ENCODE peak calls at places on chromosomes 6 and 20, in six cellular contexts. One of them, this sample, is unnamed.

GRCh38 chr6:72784581-72784980 is 162.7 kb downstream of the KCNQ5 start:
- DNase-seq in OCI-LY7: no peak
- DNase-seq in PC-3: peak
- DNase-seq in dorsolateral prefrontal cortex: no peak
- DNase-seq in fibroblast of lung: peak
- DNase-seq in PC-9: no peak
- DNase-seq in this sample: peak

GRCh38 chr6:11009353-11009752 is 34.8 kb downstream of the ELOVL2 start:
- DNase-seq in OCI-LY7: no peak
- DNase-seq in PC-3: peak
- DNase-seq in dorsolateral prefrontal cortex: no peak
- DNase-seq in fibroblast of lung: peak
- DNase-seq in PC-9: peak
- DNase-seq in this sample: peak

GRCh38 chr20:20763652-20764051 is 51.2 kb upstream of the RALGAPA2 start:
- DNase-seq in OCI-LY7: no peak
- DNase-seq in PC-3: no peak
- DNase-seq in dorsolateral prefrontal cortex: no peak
- DNase-seq in fibroblast of lung: no peak
- DNase-seq in PC-9: no peak
- DNase-seq in this sample: no peak

GRCh38 chr20:32626859-32627636 is 41.9 kb upstream of the NOL4L start:
- DNase-seq in OCI-LY7: peak
- DNase-seq in PC-3: no peak
- DNase-seq in dorsolateral prefrontal cortex: peak
- DNase-seq in fibroblast of lung: no peak
- DNase-seq in PC-9: peak
- DNase-seq in this sample: no peak

GRCh38 chr6:25056130-25056529 is 120.4 kb upstream of the RIPOR2 start:
- DNase-seq in OCI-LY7: peak
- DNase-seq in PC-3: no peak
- DNase-seq in dorsolateral prefrontal cortex: no peak
- DNase-seq in fibroblast of lung: no peak
- DNase-seq in PC-9: no peak
- DNase-seq in this sample: no peak

GRCh38 chr20:1881240-1881835 is 13.9 kb upstream of the SIRPA start:
- DNase-seq in OCI-LY7: no peak
- DNase-seq in PC-3: no peak
- DNase-seq in dorsolateral prefrontal cortex: no peak
- DNase-seq in fibroblast of lung: no peak
- DNase-seq in PC-9: no peak
- DNase-seq in this sample: no peak

GRCh38 chr6:43848992-43849391 is 79.0 kb downstream of the VEGFA start:
- DNase-seq in OCI-LY7: no peak
- DNase-seq in PC-3: no peak
- DNase-seq in dorsolateral prefrontal cortex: no peak
- DNase-seq in fibroblast of lung: no peak
- DNase-seq in PC-9: no peak
- DNase-seq in this sample: no peak

GRCh38 chr6:38771111-38771694 is 56.1 kb downstream of the DNAH8 start:
- DNase-seq in OCI-LY7: no peak
- DNase-seq in PC-3: no peak
- DNase-seq in dorsolateral prefrontal cortex: no peak
- DNase-seq in fibroblast of lung: peak
- DNase-seq in PC-9: no peak
- DNase-seq in this sample: peak

GRCh38 chr6:89842228-89842627 is 12.5 kb downstream of the CASP8AP2 start:
- DNase-seq in OCI-LY7: no peak
- DNase-seq in PC-3: peak
- DNase-seq in dorsolateral prefrontal cortex: no peak
- DNase-seq in fibroblast of lung: no peak
- DNase-seq in PC-9: no peak
- DNase-seq in this sample: peak

GRCh38 chr20:19828233-19828632 is 70.2 kb downstream of the RIN2 start:
- DNase-seq in OCI-LY7: peak
- DNase-seq in PC-3: peak
- DNase-seq in dorsolateral prefrontal cortex: no peak
- DNase-seq in fibroblast of lung: peak
- DNase-seq in PC-9: peak
- DNase-seq in this sample: peak

GRCh38 chr20:41276317-41276751 is 41.2 kb downstream of the ZHX3 start:
- DNase-seq in OCI-LY7: no peak
- DNase-seq in PC-3: no peak
- DNase-seq in dorsolateral prefrontal cortex: no peak
- DNase-seq in fibroblast of lung: peak
- DNase-seq in PC-9: no peak
- DNase-seq in this sample: no peak

GRCh38 chr6:4687989-4688947 is 87.9 kb upstream of the CDYL start:
- DNase-seq in OCI-LY7: no peak
- DNase-seq in PC-3: peak
- DNase-seq in dorsolateral prefrontal cortex: no peak
- DNase-seq in fibroblast of lung: peak
- DNase-seq in PC-9: peak
- DNase-seq in this sample: peak

GRCh38 chr6:28480253-28480932 is 35.2 kb downstream of the GPX6 start:
- DNase-seq in OCI-LY7: no peak
- DNase-seq in PC-3: no peak
- DNase-seq in dorsolateral prefrontal cortex: no peak
- DNase-seq in fibroblast of lung: no peak
- DNase-seq in PC-9: no peak
- DNase-seq in this sample: no peak

GRCh38 chr20:57442160-57442887 is 51.1 kb downstream of the RBM38 start:
- DNase-seq in OCI-LY7: no peak
- DNase-seq in PC-3: no peak
- DNase-seq in dorsolateral prefrontal cortex: no peak
- DNase-seq in fibroblast of lung: no peak
- DNase-seq in PC-9: no peak
- DNase-seq in this sample: no peak

GRCh38 chr6:49540614-49541013 is 9.9 kb upstream of the C6orf141 start:
- DNase-seq in OCI-LY7: no peak
- DNase-seq in PC-3: peak
- DNase-seq in dorsolateral prefrontal cortex: no peak
- DNase-seq in fibroblast of lung: no peak
- DNase-seq in PC-9: no peak
- DNase-seq in this sample: peak

GRCh38 chr6:106379951-106380350 is 19.4 kb downstream of the CRYBG1 start:
- DNase-seq in OCI-LY7: no peak
- DNase-seq in PC-3: no peak
- DNase-seq in dorsolateral prefrontal cortex: no peak
- DNase-seq in fibroblast of lung: no peak
- DNase-seq in PC-9: no peak
- DNase-seq in this sample: no peak
- H3K27ac ChIP-seq in OCI-LY7: no peak
- H3K27ac ChIP-seq in PC-3: peak
- H3K27ac ChIP-seq in dorsolateral prefrontal cortex: no peak
- H3K27ac ChIP-seq in fibroblast of lung: no peak
- H3K27ac ChIP-seq in PC-9: peak
- H3K27ac ChIP-seq in this sample: no peak

DNA sequence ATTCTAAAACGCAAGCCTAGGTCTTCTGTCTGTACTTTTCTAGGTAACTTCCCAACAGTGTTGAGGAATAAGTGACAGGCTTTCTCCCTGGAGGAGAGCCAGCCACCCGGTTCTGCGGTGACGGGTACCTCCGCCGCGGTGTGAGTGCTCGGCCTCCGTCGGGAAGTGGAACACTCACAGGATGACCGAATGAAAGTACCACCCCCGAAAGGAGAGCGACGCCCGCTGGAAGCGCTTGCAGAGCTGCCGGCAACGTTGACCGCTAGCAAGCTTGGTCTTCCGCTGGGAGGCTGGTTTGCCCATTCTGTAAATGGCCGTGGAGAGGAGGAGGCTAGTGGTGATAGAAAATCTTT is 581 bp upstream of the TMEM242 start:
- DNase-seq in OCI-LY7: peak
- DNase-seq in PC-3: peak
- DNase-seq in dorsolateral prefrontal cortex: peak
- DNase-seq in fibroblast of lung: peak
- DNase-seq in PC-9: peak
- DNase-seq in this sample: peak
- TF ChIP-seq CTCF in OCI-LY7: peak
- TF ChIP-seq CTCF in PC-3: no peak
- TF ChIP-seq CTCF in dorsolateral prefrontal cortex: peak
- TF ChIP-seq CTCF in fibroblast of lung: peak
- TF ChIP-seq CTCF in PC-9: peak
- TF ChIP-seq CTCF in this sample: peak

GRCh38 chr6:158853072-158853871 is 34.1 kb upstream of the EZR start:
- DNase-seq in OCI-LY7: peak
- DNase-seq in PC-3: peak
- DNase-seq in dorsolateral prefrontal cortex: no peak
- DNase-seq in fibroblast of lung: peak
- DNase-seq in PC-9: peak
- DNase-seq in this sample: peak
- H3K27ac ChIP-seq in OCI-LY7: peak
- H3K27ac ChIP-seq in PC-3: peak
- H3K27ac ChIP-seq in dorsolateral prefrontal cortex: no peak
- H3K27ac ChIP-seq in fibroblast of lung: peak
- H3K27ac ChIP-seq in PC-9: peak
- H3K27ac ChIP-seq in this sample: peak

GRCh38 chr6:66558189-66558588 is 851.2 kb upstream of the EYS start:
- DNase-seq in OCI-LY7: peak
- DNase-seq in PC-3: peak
- DNase-seq in dorsolateral prefrontal cortex: no peak
- DNase-seq in fibroblast of lung: no peak
- DNase-seq in PC-9: no peak
- DNase-seq in this sample: no peak
- TF ChIP-seq CTCF in OCI-LY7: peak
- TF ChIP-seq CTCF in PC-3: peak
- TF ChIP-seq CTCF in dorsolateral prefrontal cortex: no peak
- TF ChIP-seq CTCF in fibroblast of lung: no peak
- TF ChIP-seq CTCF in PC-9: peak
- TF ChIP-seq CTCF in this sample: no peak

GRCh38 chr6:160974304-160974771 is 17.2 kb upstream of the MAP3K4 start:
- DNase-seq in OCI-LY7: no peak
- DNase-seq in PC-3: no peak
- DNase-seq in dorsolateral prefrontal cortex: no peak
- DNase-seq in fibroblast of lung: peak
- DNase-seq in PC-9: no peak
- DNase-seq in this sample: peak

GRCh38 chr6:160973856-160974255 is 17.7 kb upstream of the MAP3K4 start:
- DNase-seq in OCI-LY7: no peak
- DNase-seq in PC-3: no peak
- DNase-seq in dorsolateral prefrontal cortex: no peak
- DNase-seq in fibroblast of lung: peak
- DNase-seq in PC-9: no peak
- DNase-seq in this sample: no peak

GRCh38 chr6:160972111-160972510 is 19.5 kb upstream of the MAP3K4 start:
- DNase-seq in OCI-LY7: no peak
- DNase-seq in PC-3: peak
- DNase-seq in dorsolateral prefrontal cortex: no peak
- DNase-seq in fibroblast of lung: peak
- DNase-seq in PC-9: no peak
- DNase-seq in this sample: peak

GRCh38 chr6:160973311-160973710 is 18.3 kb upstream of the MAP3K4 start:
- DNase-seq in OCI-LY7: no peak
- DNase-seq in PC-3: no peak
- DNase-seq in dorsolateral prefrontal cortex: no peak
- DNase-seq in fibroblast of lung: peak
- DNase-seq in PC-9: no peak
- DNase-seq in this sample: no peak

DNA sequence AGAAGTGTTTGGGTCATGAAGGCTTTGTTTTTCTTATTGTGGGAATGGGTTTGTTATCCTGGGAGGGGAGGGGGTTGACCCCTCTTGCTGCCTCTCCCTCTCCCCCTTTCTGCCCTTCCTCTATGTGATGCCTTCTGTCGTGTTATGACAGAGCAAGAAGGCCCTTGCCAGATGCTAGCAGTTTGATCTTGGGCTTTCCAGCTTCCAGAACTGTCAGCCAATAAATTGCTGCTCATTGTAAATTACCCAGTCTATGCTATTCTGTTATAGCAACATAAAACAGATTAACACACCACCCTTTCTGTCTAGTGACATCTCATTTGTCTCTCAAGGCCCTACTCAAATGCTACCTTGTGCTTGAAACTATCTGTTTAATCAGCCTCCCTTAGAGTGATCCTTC is 16.5 kb upstream of the MAP3K4 start:
- DNase-seq in OCI-LY7: no peak
- DNase-seq in PC-3: no peak
- DNase-seq in dorsolateral prefrontal cortex: no peak
- DNase-seq in fibroblast of lung: no peak
- DNase-seq in PC-9: no peak
- DNase-seq in this sample: no peak
- H3K27ac ChIP-seq in OCI-LY7: no peak
- H3K27ac ChIP-seq in PC-3: no peak
- H3K27ac ChIP-seq in dorsolateral prefrontal cortex: no peak
- H3K27ac ChIP-seq in fibroblast of lung: no peak
- H3K27ac ChIP-seq in PC-9: no peak
- H3K27ac ChIP-seq in this sample: peak

DNA sequence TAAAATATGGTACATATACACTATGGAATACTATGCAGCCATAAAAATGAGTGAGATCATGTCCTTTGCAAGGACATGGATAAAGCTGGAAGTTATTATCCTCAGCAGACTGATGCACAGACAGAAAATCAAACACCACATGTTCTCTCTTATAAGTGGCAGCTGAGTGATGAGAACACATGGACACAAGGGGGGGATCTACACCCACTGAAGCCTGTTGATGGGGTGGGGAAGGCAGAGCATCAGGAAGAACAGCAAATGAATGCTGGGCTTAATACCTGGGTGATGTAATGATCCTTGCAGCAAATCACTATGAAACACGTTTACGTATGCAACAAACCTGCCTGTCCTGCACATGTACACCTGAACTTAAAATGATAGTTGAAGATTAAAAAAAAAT is 71.3 kb downstream of the MANEA start:
- DNase-seq in OCI-LY7: no peak
- DNase-seq in PC-3: no peak
- DNase-seq in dorsolateral prefrontal cortex: no peak
- DNase-seq in fibroblast of lung: no peak
- DNase-seq in PC-9: no peak
- DNase-seq in this sample: no peak
- TF ChIP-seq CTCF in OCI-LY7: no peak
- TF ChIP-seq CTCF in PC-3: no peak
- TF ChIP-seq CTCF in dorsolateral prefrontal cortex: no peak
- TF ChIP-seq CTCF in fibroblast of lung: no peak
- TF ChIP-seq CTCF in PC-9: no peak
- TF ChIP-seq CTCF in this sample: no peak

DNA sequence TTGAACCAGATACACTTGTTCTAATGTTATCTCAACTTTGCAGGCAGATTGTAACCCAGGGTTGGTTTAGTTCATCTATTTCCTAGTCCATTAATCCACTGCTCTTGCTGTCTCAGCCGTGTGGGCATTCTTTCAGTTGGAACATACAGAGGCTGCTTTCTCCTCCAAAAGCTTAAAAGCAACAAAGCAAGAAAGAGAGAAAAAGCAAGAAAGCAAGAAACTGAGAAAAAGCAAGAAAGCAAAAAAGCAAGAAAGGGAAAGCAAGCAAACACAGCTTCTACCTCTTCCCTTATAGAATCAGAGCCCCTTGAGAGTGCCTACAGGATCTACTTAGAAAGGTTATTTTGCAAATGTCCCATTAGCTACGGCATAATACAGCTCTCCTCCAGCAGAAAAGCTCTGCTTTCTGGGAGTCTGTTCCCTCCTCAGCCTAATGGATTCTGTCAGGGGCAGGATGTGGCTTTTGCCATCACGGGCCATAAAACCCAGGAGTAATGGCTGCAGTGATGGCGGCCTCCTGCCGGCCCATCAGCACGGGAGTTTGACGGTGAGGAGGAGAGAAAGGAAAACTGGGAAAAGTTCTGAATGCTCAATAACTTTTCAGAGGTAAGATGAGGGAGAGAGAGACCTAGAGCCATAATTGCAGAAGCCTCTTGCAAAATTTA is 156.8 kb upstream of the JARID2 start:
- DNase-seq in OCI-LY7: no peak
- DNase-seq in PC-3: no peak
- DNase-seq in dorsolateral prefrontal cortex: no peak
- DNase-seq in fibroblast of lung: no peak
- DNase-seq in PC-9: no peak
- DNase-seq in this sample: no peak
- H3K27ac ChIP-seq in OCI-LY7: no peak
- H3K27ac ChIP-seq in PC-3: no peak
- H3K27ac ChIP-seq in dorsolateral prefrontal cortex: no peak
- H3K27ac ChIP-seq in fibroblast of lung: no peak
- H3K27ac ChIP-seq in PC-9: peak
- H3K27ac ChIP-seq in this sample: no peak